ENCODE peak calls at places on chromosomes 3 and 15, in seven cellular contexts. L is HCT116, G is mesendoderm, S is tibial artery, W is heart left ventricle, H is uterus, E is left lung. V is an unnamed sample.
A peak's percentile ranks its signal among the peaks of the same experiment; 100 is the strongest.

GRCh38 chr3:170751083-170751893 is 118.7 kb downstream of the RPL22L1 start:
- DNase-seq in L (peak; percentile 44), G (peak; percentile 40), S (peak; percentile 54), W (peak; percentile 49), H (peak; percentile 38), E (no peak), V (peak; percentile 47)

GRCh38 chr3:127546970-127547733 is 43.4 kb downstream of the TPRA1 start:
- DNase-seq in L (no peak), G (peak; percentile 56), S (no peak), W (peak; percentile 73), H (peak; percentile 22), E (no peak), V (no peak)

GRCh38 chr3:17639765-17640164 is 102.7 kb downstream of the TBC1D5 start:
- DNase-seq in L (peak; percentile 69), G (peak; percentile 64), S (peak; percentile 28), W (no peak), H (no peak), E (no peak), V (peak; percentile 21)

GRCh38 chr3:112984485-112984884 is 6.3 kb upstream of the GTPBP8 start:
- DNase-seq in L (no peak), G (no peak), S (no peak), W (no peak), H (no peak), E (no peak), V (no peak)

GRCh38 chr15:25554640-25555039 is 115.8 kb upstream of the UBE3A start:
- DNase-seq in L (no peak), G (no peak), S (no peak), W (no peak), H (no peak), E (no peak), V (no peak)

GRCh38 chr3:10780922-10781321 is 35.1 kb upstream of the SLC6A11 start:
- DNase-seq in L (no peak), G (no peak), S (no peak), W (no peak), H (no peak), E (no peak), V (no peak)

GRCh38 chr3:159787794-159788205 is 200.8 kb upstream of the IL12A start:
- DNase-seq in L (no peak), G (peak; percentile 23), S (no peak), W (no peak), H (no peak), E (no peak), V (no peak)

GRCh38 chr15:51647128-51647562 is 24.6 kb upstream of the DMXL2 start:
- DNase-seq in L (no peak), G (no peak), S (peak; percentile 73), W (peak; percentile 63), H (no peak), E (peak; percentile 79), V (no peak)

GRCh38 chr3:106814231-106814630 is 563.0 kb upstream of the CCDC54 start:
- DNase-seq in L (no peak), G (no peak), S (no peak), W (peak; percentile 51), H (no peak), E (no peak), V (no peak)

GRCh38 chr3:32569540-32570425 is 875 bp downstream of the DYNC1LI1 start:
- DNase-seq in L (no peak), G (peak; percentile 92), S (peak; percentile 45), W (peak; percentile 70), H (peak; percentile 55), E (peak; percentile 73), V (no peak)

DNA sequence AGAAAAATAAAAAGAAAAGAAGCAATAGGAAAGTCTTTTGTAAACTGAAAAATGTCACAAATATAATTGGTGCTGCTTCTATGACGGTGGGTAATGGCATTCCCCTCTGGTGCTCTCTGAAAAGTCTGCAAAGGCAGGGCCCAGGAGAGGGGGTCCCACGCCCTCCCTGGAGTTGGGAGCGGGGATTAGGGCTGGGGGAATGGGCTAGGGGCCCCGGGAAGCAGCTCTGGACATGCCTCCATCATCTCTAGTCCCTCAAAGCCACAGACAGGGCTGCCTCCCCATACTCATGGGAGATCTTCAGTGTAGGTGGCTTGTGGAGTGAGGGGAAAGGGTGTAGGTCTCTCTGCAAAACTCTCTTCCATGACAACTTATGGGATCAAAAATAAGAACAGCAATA is 7.8 kb upstream of the RHCG start:
- DNase-seq in L (no peak), G (no peak), S (no peak), W (no peak), H (no peak), E (no peak), V (no peak)
- H3K27ac ChIP-seq in L (no peak overlapping the region), G (no peak overlapping the region), S (no peak overlapping the region), W (no peak overlapping the region), H (no peak overlapping the region), E (no peak overlapping the region), V (no peak overlapping the region)

DNA sequence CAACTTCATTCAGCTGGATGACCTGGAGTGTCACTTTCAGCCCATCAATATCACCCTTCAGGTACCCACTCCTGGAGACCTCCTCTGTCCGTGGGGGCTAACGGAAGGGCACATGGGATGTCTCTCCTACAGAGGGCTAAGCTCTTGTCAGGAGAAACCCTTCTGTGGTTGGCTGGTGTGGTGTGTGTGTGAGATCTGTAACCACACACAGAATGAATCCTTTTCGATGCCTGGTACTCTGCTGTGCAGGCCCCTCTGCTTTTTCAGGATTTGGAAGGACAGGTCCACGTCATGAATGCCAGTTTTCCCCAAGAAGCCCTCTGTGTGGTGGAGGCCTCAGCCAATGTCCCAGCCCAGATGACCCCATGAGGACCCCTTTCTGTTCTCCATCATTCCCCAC is 117.7 kb upstream of the CTDSPL start:
- DNase-seq in L (no peak), G (no peak), S (no peak), W (no peak), H (no peak), E (no peak), V (no peak)
- H3K4me1 ChIP-seq in L (no peaks in the 10 kb centered on the region), G (peaks cover 12% of the 10 kb centered on the region), S (no peaks in the 10 kb centered on the region), W (peaks cover 51% of the 10 kb centered on the region), H (no peaks in the 10 kb centered on the region), E (no peaks in the 10 kb centered on the region), V (peaks cover 14% of the 10 kb centered on the region)

GRCh38 chr3:52047295-52047960 is 8.9 kb downstream of the DUSP7 start:
- DNase-seq in L (no peak), G (no peak), S (no peak), W (no peak), H (no peak), E (peak; percentile 57), V (no peak)
- H3K27ac ChIP-seq in L (peak overlapping the region; percentile 37), G (no peak overlapping the region), S (peak overlapping the region; percentile 90), W (peak overlapping the region; percentile 68), H (peak overlapping the region; percentile 38), E (peak overlapping the region; percentile 86), V (peak overlapping the region; percentile 96)

GRCh38 chr15:68218847-68219798 is 10.4 kb downstream of the CLN6 start:
- DNase-seq in L (no peak), G (no peak), S (no peak), W (no peak), H (no peak), E (no peak), V (no peak)
- H3K4me1 ChIP-seq in L (no peaks in the 10 kb centered on the region), G (no peaks in the 10 kb centered on the region), S (no peaks in the 10 kb centered on the region), W (no peaks in the 10 kb centered on the region), H (no peaks in the 10 kb centered on the region), E (no peaks in the 10 kb centered on the region), V (no peaks in the 10 kb centered on the region)

GRCh38 chr15:68206711-68207151 is 1.6 kb upstream of the CALML4 start:
- DNase-seq in L (no peak), G (no peak), S (no peak), W (no peak), H (no peak), E (no peak), V (no peak)
- H3K27ac ChIP-seq in L (no peak overlapping the region), G (no peak overlapping the region), S (no peak overlapping the region), W (no peak overlapping the region), H (no peak overlapping the region), E (no peak overlapping the region), V (no peak overlapping the region)

GRCh38 chr3:4977889-4978258 is 1.4 kb upstream of the BHLHE40 start:
- DNase-seq in L (no peak), G (peak; percentile 83), S (peak; percentile 39), W (no peak), H (no peak), E (no peak), V (no peak)

GRCh38 chr3:4977001-4977888 is 2.0 kb upstream of the BHLHE40 start:
- DNase-seq in L (no peak), G (peak; percentile 96), S (peak; percentile 88), W (peak; percentile 94), H (peak; percentile 86), E (peak; percentile 89), V (peak; percentile 78)

GRCh38 chr3:4978259-4978965 is 825 bp upstream of the BHLHE40 start:
- DNase-seq in L (peak; percentile 94), G (peak; percentile 99), S (peak; percentile 97), W (peak; percentile 98), H (peak; percentile 98), E (peak; percentile 99), V (peak; percentile 97)

GRCh38 chr3:4974154-4974553 is 5.1 kb upstream of the BHLHE40 start:
- DNase-seq in L (no peak), G (no peak), S (no peak), W (no peak), H (no peak), E (no peak), V (no peak)

GRCh38 chr3:4976109-4976508 is 3.1 kb upstream of the BHLHE40 start:
- DNase-seq in L (peak; percentile 87), G (peak; percentile 95), S (peak; percentile 62), W (peak; percentile 50), H (no peak), E (peak; percentile 85), V (no peak)
- H3K4me1 ChIP-seq in L (peaks cover 25% of the 10 kb centered on the region), G (peaks cover 2% of the 10 kb centered on the region), S (peaks cover 9% of the 10 kb centered on the region), W (peaks cover 22% of the 10 kb centered on the region), H (no peaks in the 10 kb centered on the region), E (no peaks in the 10 kb centered on the region), V (peaks cover 2% of the 10 kb centered on the region)

DNA sequence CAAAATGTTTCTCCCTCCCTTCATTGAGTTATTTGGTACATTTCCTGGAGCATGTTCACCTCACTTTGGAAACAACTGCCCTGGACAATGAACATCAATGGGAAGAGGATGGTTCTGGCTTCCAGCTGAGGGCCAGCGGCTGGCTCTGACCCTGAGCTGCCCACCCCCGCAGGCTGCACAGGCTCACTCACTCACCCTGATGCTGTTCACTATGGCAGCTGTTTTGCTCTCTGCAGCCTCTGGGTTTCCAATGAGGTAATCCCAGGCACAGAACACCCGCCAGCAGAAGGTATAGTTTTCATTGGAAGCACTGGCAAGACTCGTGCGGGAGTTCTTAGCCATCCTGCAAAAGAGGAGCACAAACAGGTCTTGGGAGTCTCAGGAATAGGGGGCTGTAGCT is 17.8 kb downstream of the TMC3 start:
- DNase-seq in L (no peak), G (no peak), S (no peak), W (no peak), H (no peak), E (no peak), V (no peak)
- H3K27ac ChIP-seq in L (no peak overlapping the region), G (no peak overlapping the region), S (no peak overlapping the region), W (no peak overlapping the region), H (no peak overlapping the region), E (no peak overlapping the region), V (no peak overlapping the region)

DNA sequence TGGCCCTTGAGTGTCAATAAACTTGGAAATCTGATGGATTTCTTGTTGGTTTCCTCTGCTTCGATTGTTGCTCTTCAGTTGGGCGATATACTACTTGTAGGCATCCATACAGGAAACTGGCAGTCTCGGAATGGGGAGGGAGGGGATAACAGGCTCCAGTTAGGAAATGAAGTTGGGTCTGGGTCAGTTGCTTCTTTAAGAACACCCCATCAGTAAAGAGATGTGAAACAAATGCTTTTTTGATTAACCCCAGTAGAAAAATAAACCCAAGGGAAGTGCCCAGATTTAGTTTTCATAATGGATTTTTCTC is 681 bp downstream of the CHMP2B start:
- DNase-seq in L (no peak), G (no peak), S (no peak), W (no peak), H (no peak), E (no peak), V (no peak)
- H3K4me1 ChIP-seq in L (no peaks in the 10 kb centered on the region), G (peaks cover 2% of the 10 kb centered on the region), S (peaks cover 6% of the 10 kb centered on the region), W (peaks cover 29% of the 10 kb centered on the region), H (peaks cover 6% of the 10 kb centered on the region), E (peaks cover 15% of the 10 kb centered on the region), V (peaks cover 37% of the 10 kb centered on the region)